ENCODE peak calls at places on chromosome 7, in seven cellular contexts. Z is IMR-90, M is A549, F is breast epithelium, S is esophagus squamous epithelium, R is body of pancreas, K is heart left ventricle. H is an unnamed sample.

GRCh38 chr7:99365318-99366141 is 9.0 kb upstream of the ARPC1B start:
- DNase-seq in K (no peak), R (peak; percentile 57), F (no peak), M (peak; percentile 45), Z (no peak), S (no peak), H (no peak)

GRCh38 chr7:106791526-106791925 is 73.6 kb upstream of the PIK3CG start:
- DNase-seq in Z (no peak), M (no peak), F (no peak), S (no peak), R (no peak), K (no peak), H (no peak)

GRCh38 chr7:66627876-66628360 is 763 bp upstream of the KCTD7 start:
- DNase-seq in F (no peak), R (no peak), Z (no peak), S (no peak), K (no peak), M (no peak), H (peak; percentile 84)

GRCh38 chr7:49630513-49630912 is 142.9 kb upstream of the VWC2 start:
- DNase-seq in Z (no peak), K (peak; percentile 38), R (no peak), M (no peak), S (no peak), F (no peak), H (no peak)

GRCh38 chr7:137634356-137634755 is 212.4 kb downstream of the DGKI start:
- DNase-seq in F (no peak), R (no peak), K (no peak), M (no peak), S (no peak), Z (no peak), H (no peak)

GRCh38 chr7:36406156-36406555 is 16.5 kb downstream of the ANLN start:
- DNase-seq in M (no peak), F (no peak), K (no peak), S (no peak), Z (no peak), R (no peak), H (no peak)

GRCh38 chr7:130397472-130397871 is 17.2 kb downstream of the CPA1 start:
- DNase-seq in K (no peak), F (no peak), S (no peak), R (no peak), M (no peak), Z (no peak), H (no peak)

GRCh38 chr7:115868369-115868768 is 162.2 kb downstream of the TFEC start:
- DNase-seq in R (no peak), Z (no peak), K (no peak), M (no peak), S (no peak), F (no peak), H (no peak)

GRCh38 chr7:54841772-54842707 is 83.0 kb upstream of the SEC61G start:
- DNase-seq in F (no peak), S (no peak), M (peak; percentile 54), Z (peak; percentile 95), K (no peak), R (peak; percentile 42), H (no peak)

GRCh38 chr7:156764016-156764669 is 123.6 kb downstream of the RNF32 start:
- DNase-seq in F (no peak), S (no peak), Z (peak; percentile 78), M (peak; percentile 79), K (peak; percentile 59), R (peak; percentile 69), H (no peak)

GRCh38 chr7:44846816-44847508 is 925 bp downstream of the H2AZ2 start:
- DNase-seq in F (no peak), S (no peak), R (no peak), Z (no peak), M (no peak), K (no peak), H (no peak)

GRCh38 chr7:6831018-6831725 is 5.1 kb upstream of the CCZ1B start:
- DNase-seq in S (no peak), K (no peak), M (no peak), F (no peak), R (no peak), Z (no peak), H (no peak)

GRCh38 chr7:150374026-150374425 is 5.1 kb upstream of the ZNF775 start:
- DNase-seq in S (no peak), R (no peak), F (no peak), K (no peak), Z (no peak), M (no peak), H (no peak)

GRCh38 chr7:150372271-150373048 is 3.8 kb downstream of the REPIN1 start:
- DNase-seq in K (no peak), F (no peak), M (no peak), R (no peak), Z (no peak), S (no peak), H (no peak)

GRCh38 chr7:150374472-150374871 is 4.7 kb upstream of the ZNF775 start:
- DNase-seq in Z (no peak), M (no peak), R (no peak), K (no peak), F (no peak), S (no peak), H (no peak)

GRCh38 chr7:150371996-150372270 is 3.3 kb downstream of the REPIN1 start:
- DNase-seq in K (no peak), S (no peak), F (no peak), Z (no peak), R (no peak), M (no peak), H (no peak)

DNA sequence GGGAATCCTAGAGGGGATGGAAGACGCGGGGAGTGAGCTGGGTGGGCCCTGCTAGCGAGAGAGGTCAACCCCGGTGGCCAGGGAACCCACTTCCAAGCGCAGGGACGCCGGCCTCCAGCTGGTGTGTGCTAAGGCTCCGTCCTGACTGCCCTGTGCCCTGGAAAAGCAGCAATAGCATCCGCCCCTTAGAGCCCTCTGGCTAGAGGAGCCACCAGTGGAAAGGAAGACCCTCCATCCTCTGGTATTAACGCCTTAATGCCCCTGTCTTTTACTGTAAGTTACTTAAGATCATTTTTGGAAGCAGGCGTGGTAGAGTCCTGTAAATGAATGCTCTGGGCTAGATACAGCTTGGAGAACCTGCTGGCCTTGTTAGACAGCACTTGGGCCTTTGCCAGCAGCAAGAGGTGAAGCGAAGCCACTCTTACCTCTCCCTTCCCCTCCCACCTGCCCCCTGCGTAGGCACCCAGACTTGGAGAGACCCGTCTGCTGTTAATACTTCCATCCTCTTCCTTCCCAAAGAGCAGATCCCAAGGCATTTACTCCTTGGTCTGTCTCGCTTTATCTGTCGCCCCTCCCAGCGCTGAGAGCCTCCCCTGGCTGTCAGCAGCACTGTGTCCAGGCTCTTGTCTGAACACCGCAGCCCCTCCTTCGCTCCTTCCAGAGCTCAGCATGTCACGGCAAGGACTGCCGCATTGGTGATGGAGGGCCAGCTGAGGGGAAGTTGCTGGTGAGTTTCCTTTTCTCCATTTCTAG is 4.6 kb downstream of the REPIN1 start:
- DNase-seq in R (peak; percentile 50), Z (no peak), F (peak; percentile 48), M (no peak), S (no peak), K (no peak), H (no peak)
- TF ChIP-seq POLR2A in R (no peak), Z (no peak), F (no peak), M (no peak), S (no peak), K (no peak), H (no peak)

GRCh38 chr7:155717010-155717744 is 72.7 kb downstream of the RBM33 start:
- DNase-seq in F (no peak), M (no peak), K (no peak), S (no peak), Z (no peak), R (no peak), H (no peak)

GRCh38 chr7:155713382-155713781 is 68.9 kb downstream of the RBM33 start:
- DNase-seq in S (no peak), Z (no peak), R (peak; percentile 82), K (no peak), M (no peak), F (no peak), H (no peak)

GRCh38 chr7:155711081-155711480 is 66.6 kb downstream of the RBM33 start:
- DNase-seq in R (no peak), K (no peak), Z (no peak), S (no peak), M (no peak), F (no peak), H (no peak)

GRCh38 chr7:155715406-155715805 is 70.9 kb downstream of the RBM33 start:
- DNase-seq in Z (no peak), K (no peak), R (no peak), M (no peak), F (no peak), S (no peak), H (no peak)

GRCh38 chr7:155714702-155715101 is 70.2 kb downstream of the RBM33 start:
- DNase-seq in R (no peak), F (no peak), Z (no peak), S (no peak), K (no peak), M (no peak), H (no peak)
- H3K27ac ChIP-seq in R (peak overlapping the region; percentile 49), F (no peak overlapping the region), Z (no peak overlapping the region), S (no peak overlapping the region), K (no peak overlapping the region), M (no peak overlapping the region), H (no peak overlapping the region)

DNA sequence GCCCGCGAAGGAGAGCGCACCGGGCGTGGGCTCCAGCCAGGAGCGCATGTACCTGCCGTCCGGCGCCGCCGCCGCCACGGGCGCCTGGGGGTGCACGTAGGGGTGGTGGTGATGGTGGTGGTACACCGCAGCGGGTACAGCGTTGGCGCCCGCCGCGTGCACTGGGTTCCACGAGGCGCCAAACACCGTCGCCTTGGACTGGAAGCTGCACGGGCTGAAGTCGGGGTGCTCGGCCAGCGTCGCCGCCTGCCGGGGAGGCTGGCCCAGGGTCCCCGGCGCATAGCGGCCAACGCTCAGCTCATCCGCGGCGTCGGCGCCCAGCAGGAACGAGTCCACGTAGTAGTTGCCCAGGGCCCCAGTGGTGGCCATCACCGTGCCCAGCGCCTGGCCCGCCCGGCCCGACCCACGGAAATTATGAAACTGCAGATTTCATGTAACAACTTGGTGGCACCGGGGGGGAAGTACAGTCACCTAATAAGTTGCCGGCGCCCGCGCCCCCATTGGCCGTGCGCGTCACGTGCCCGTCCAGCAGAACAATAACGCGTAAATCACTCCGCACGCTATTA is at the start of gene HOXA9:
- DNase-seq in S (no peak), F (peak; percentile 81), Z (peak; percentile 61), M (no peak), K (no peak), R (no peak), H (peak; percentile 94)
- TF ChIP-seq POLR2A in S (no peak), F (no peak), Z (no peak), M (no peak), K (no peak), R (no peak), H (no peak)

DNA sequence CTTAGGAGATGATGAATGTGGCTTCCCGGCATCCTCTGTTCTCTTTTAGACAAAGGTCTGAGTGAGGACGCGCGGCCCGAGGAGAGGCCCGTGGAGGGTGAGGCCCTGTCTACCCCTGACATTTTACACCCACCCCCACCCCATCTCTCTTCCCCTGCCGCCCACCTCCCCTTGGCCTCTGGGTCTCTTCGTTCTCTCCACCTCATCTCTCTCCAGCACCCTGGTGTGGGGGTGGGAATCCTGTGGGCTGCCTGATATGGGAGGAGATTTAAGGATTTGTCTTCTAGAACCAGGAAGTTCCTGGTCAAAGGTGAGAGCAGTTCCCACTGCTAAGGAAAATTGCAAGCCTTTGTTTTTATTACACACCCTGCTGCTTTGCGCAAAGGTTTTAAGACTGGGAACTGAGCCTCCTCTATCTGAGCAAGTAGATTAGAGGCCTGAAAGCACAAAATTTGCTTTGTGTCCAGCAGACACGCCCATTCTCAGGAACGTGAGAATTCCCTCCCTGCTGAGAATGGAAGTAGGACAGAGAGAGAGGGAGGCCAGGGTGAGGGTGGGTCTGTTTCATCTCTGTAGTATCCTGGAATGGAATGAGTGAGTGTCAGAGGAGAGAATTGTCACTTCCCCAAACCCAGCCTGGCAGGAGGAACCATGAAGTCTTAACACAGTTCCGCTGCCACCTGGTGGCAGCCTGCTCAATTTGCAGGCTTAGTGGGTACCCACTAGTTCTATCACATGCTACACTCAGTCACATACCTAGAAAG is 91.2 kb downstream of the GTF2IRD1 start:
- DNase-seq in S (no peak), M (peak; percentile 76), F (no peak), Z (peak; percentile 64), R (peak; percentile 72), K (no peak), H (no peak)
- H3K27ac ChIP-seq in S (peak overlapping the region; percentile 74), M (peak overlapping the region; percentile 30), F (no peak overlapping the region), Z (no peak overlapping the region), R (no peak overlapping the region), K (no peak overlapping the region), H (peak overlapping the region; percentile 27)